ENCODE peak calls at places on chromosome X, in seven cellular contexts. Q, S, X, F, L, K and Y are unnamed samples.

GRCh38 chrX:120301960-120302359 is 9.3 kb downstream of the TMEM255A start:
- DNase-seq in Q (no peak), S (no peak), X (no peak), F (no peak), L (no peak), K (no peak), Y (no peak)

GRCh38 chrX:7378406-7378805 is 230.5 kb upstream of the PUDP start:
- DNase-seq in Q (no peak), S (no peak), X (no peak), F (no peak), L (no peak), K (no peak), Y (no peak)

GRCh38 chrX:43677993-43678392 is 21.9 kb downstream of the MAOA start:
- DNase-seq in Q (no peak), S (no peak), X (no peak), F (no peak), L (no peak), K (no peak), Y (no peak)

GRCh38 chrX:56429581-56429980 is 133.8 kb upstream of the UBQLN2 start:
- DNase-seq in Q (no peak), S (no peak), X (no peak), F (no peak), L (no peak), K (no peak), Y (no peak)

GRCh38 chrX:101252634-101253033 is 33.0 kb downstream of the DRP2 start:
- DNase-seq in Q (peak), S (no peak), X (no peak), F (no peak), L (no peak), K (peak), Y (no peak)

GRCh38 chrX:5236096-5236495 is 992.6 kb downstream of the NLGN4X start:
- DNase-seq in Q (no peak), S (no peak), X (no peak), F (no peak), L (no peak), K (no peak), Y (no peak)

GRCh38 chrX:137427061-137427778 is 138.7 kb upstream of the ZIC3 start:
- DNase-seq in Q (no peak), S (no peak), X (no peak), F (no peak), L (no peak), K (no peak), Y (no peak)

GRCh38 chrX:21956783-21957182 is 16.3 kb downstream of the SMS start:
- DNase-seq in Q (no peak), S (no peak), X (no peak), F (no peak), L (no peak), K (no peak), Y (no peak)

GRCh38 chrX:137428777-137429564 is 137.0 kb upstream of the ZIC3 start:
- DNase-seq in Q (no peak), S (no peak), X (no peak), F (no peak), L (no peak), K (no peak), Y (no peak)

GRCh38 chrX:11474021-11474420 is 180.8 kb downstream of the AMELX start:
- DNase-seq in Q (no peak), S (no peak), X (no peak), F (no peak), L (no peak), K (no peak), Y (no peak)

GRCh38 chrX:318739-319578 is at the start of gene GTPBP6:
- DNase-seq in Q (peak), S (peak), X (peak), F (peak), L (peak), K (peak), Y (peak)

GRCh38 chrX:7077910-7078245 is 69.6 kb upstream of the STS start:
- DNase-seq in Q (no peak), S (no peak), X (no peak), F (no peak), L (no peak), K (no peak), Y (no peak)

GRCh38 chrX:16487620-16488380 is 162.2 kb upstream of the S100G start:
- DNase-seq in Q (peak), S (no peak), X (no peak), F (no peak), L (no peak), K (peak), Y (no peak)

GRCh38 chrX:132958086-132958703 is at the start of gene HS6ST2:
- DNase-seq in Q (no peak), S (no peak), X (no peak), F (no peak), L (no peak), K (no peak), Y (no peak)

GRCh38 chrX:133454525-133455323 is 39.4 kb upstream of the GPC4 start:
- DNase-seq in Q (no peak), S (no peak), X (no peak), F (no peak), L (no peak), K (no peak), Y (no peak)

GRCh38 chrX:123138473-123138872 is 45.6 kb upstream of the GRIA3 start:
- DNase-seq in Q (peak), S (no peak), X (no peak), F (no peak), L (no peak), K (peak), Y (no peak)

GRCh38 chrX:129678881-129679195 is 24.1 kb upstream of the APLN start:
- DNase-seq in Q (no peak), S (no peak), X (no peak), F (no peak), L (no peak), K (no peak), Y (no peak)
- H3K4me3 ChIP-seq in Q (no peak), S (no peak), X (peak), F (no peak), L (peak), K (no peak), Y (no peak)

GRCh38 chrX:1535241-1536041 is 1.5 kb downstream of the P2RY8 start:
- DNase-seq in Q (no peak), S (no peak), X (no peak), F (peak), L (peak), K (no peak), Y (no peak)

GRCh38 chrX:1533083-1533482 is 3.9 kb downstream of the P2RY8 start:
- DNase-seq in Q (no peak), S (no peak), X (no peak), F (no peak), L (no peak), K (no peak), Y (no peak)

GRCh38 chrX:1534321-1535168 is 2.4 kb downstream of the P2RY8 start:
- DNase-seq in Q (no peak), S (no peak), X (no peak), F (peak), L (peak), K (no peak), Y (no peak)

GRCh38 chrX:1537031-1537715 is at the start of gene P2RY8:
- DNase-seq in Q (no peak), S (peak), X (peak), F (peak), L (peak), K (peak), Y (peak)

DNA sequence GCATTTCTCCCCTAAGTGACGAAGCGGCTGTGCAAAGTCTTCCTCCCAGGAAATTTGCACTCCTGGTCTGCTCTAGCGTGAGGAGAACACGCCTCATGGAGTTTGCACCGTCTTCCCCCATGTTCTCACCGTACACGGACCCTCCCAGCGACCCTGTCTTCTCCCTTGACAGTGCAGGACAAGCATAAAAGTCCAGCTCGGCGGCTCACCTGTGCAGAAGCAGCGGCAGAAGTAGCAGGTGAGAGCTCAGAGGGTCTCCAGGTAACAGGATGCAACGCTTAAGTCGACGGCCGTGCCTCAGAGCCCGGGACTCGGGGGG is 314 bp downstream of the P2RY8 start:
- DNase-seq in Q (no peak), S (no peak), X (no peak), F (no peak), L (no peak), K (no peak), Y (no peak)
- H3K4me3 ChIP-seq in Q (no peak), S (peak), X (peak), F (peak), L (peak), K (no peak), Y (no peak)

DNA sequence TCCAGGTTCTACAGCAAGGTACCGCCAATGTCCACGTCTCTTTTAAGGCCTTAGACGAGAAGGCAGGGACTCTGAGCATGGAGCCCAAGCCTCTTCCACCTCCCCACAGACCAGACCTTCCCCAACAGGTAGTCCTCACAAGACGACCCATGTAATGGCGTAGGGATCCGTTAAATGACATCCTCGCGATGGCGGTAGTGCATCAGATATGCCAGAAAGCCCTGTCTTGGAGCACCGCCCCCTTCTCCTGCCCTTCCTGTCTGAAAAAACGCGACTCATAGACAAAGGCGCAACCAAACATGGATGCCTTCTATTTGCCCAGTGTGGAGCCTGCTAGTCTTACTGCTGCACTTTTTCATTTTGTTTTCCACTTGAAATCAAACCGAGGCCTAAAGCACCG is 185.4 kb downstream of the OR13H1 start:
- DNase-seq in Q (peak), S (no peak), X (no peak), F (peak), L (peak), K (no peak), Y (peak)
- H3K4me3 ChIP-seq in Q (peak), S (no peak), X (no peak), F (peak), L (no peak), K (no peak), Y (no peak)

DNA sequence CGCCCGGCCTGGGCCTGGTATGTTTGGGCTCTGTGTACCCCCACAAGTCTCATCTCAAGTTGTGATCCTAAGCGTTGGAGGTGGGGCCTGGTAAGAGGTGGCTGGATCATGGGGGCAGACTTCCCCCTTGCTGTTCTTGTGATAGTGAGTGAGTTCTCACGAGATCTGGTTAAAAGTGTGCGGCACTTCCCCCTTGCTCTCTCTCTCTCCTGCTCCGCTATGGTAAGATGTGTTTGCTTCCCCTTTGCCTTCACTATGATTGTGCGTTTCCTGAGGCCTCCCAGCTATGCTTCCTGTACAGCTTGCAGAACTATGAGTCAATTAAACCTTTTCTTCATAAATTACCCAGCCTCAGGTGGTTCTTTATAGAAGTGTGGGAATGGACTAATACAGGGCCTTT is 53.0 kb downstream of the CHST7 start:
- DNase-seq in Q (no peak), S (no peak), X (peak), F (no peak), L (no peak), K (peak), Y (peak)
- H3K4me3 ChIP-seq in Q (no peak), S (no peak), X (no peak), F (no peak), L (no peak), K (no peak), Y (no peak)

GRCh38 chrX:107708762-107709161 is 66.8 kb downstream of the TSC22D3 start:
- DNase-seq in Q (no peak), S (no peak), X (no peak), F (peak), L (no peak), K (no peak), Y (no peak)

GRCh38 chrX:107709266-107709795 is 66.3 kb downstream of the TSC22D3 start:
- DNase-seq in Q (no peak), S (no peak), X (no peak), F (no peak), L (no peak), K (no peak), Y (no peak)

GRCh38 chrX:107711521-107712041 is 64.0 kb downstream of the TSC22D3 start:
- DNase-seq in Q (peak), S (no peak), X (no peak), F (peak), L (no peak), K (peak), Y (no peak)

GRCh38 chrX:107712231-107713204 is 63.1 kb downstream of the TSC22D3 start:
- DNase-seq in Q (peak), S (no peak), X (peak), F (peak), L (no peak), K (peak), Y (peak)

GRCh38 chrX:107710617-107711391 is 64.8 kb downstream of the TSC22D3 start:
- DNase-seq in Q (peak), S (peak), X (peak), F (peak), L (peak), K (peak), Y (peak)
- H3K4me3 ChIP-seq in Q (no peak), S (no peak), X (no peak), F (no peak), L (no peak), K (no peak), Y (no peak)

GRCh38 chrX:3465017-3465416 is 118.6 kb upstream of the MXRA5 start:
- DNase-seq in Q (no peak), S (no peak), X (no peak), F (no peak), L (no peak), K (no peak), Y (no peak)

DNA sequence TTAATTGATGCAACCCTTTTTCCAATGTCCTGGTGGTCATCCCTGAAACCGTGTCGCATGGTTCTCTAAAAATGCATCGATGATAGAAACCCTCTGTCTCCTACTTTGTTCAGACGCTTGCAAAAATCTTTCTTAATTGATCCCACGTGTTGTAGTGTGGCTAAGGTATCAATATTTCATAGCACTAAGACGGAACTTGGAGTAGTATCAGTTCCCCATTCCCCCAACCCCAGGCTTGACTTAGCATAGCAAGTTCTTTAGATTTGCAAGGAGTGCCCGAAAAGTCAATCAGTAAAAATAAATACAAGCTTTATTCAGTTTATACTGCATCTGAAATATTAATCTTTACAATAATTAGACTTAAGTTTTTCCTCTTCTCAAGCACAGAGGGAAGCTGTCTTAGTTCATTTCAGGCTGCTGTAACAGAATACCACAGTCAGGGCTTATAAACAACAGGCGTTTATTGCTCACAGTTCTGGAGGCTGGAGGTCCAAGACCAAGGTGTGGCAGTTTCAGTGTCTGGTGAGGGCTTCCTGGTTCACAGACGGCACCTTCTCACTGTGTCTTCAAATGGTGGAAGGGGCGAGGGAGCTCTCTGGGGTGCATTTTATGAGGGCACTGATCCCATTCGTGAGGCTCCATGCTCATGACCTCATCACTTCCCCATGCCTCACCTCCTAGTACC is 115.5 kb upstream of the MXRA5 start:
- DNase-seq in Q (no peak), S (no peak), X (no peak), F (no peak), L (no peak), K (peak), Y (no peak)
- H3K4me3 ChIP-seq in Q (no peak), S (no peak), X (no peak), F (no peak), L (no peak), K (peak), Y (no peak)

DNA sequence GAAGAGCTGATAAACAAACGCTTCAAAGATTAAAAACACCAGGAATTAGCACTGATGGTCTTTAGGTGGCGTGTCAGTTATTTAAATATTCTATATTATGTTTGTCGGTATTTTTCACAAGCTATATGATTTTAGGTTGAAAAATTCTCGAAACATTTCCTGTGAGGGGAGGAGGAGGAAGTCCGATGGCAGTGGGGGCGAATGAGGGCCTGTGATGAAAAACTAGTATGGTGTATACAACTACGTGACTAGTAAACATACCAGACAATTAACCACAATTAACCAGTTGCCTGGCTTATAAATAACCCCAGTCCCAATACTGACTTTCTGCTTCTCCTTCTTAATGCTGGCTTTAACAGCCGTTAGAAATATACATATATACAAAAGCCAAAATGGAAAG is 612 bp upstream of the NAP1L2 start:
- DNase-seq in Q (no peak), S (no peak), X (no peak), F (no peak), L (no peak), K (no peak), Y (no peak)
- H3K4me3 ChIP-seq in Q (peak), S (no peak), X (peak), F (peak), L (peak), K (no peak), Y (no peak)

DNA sequence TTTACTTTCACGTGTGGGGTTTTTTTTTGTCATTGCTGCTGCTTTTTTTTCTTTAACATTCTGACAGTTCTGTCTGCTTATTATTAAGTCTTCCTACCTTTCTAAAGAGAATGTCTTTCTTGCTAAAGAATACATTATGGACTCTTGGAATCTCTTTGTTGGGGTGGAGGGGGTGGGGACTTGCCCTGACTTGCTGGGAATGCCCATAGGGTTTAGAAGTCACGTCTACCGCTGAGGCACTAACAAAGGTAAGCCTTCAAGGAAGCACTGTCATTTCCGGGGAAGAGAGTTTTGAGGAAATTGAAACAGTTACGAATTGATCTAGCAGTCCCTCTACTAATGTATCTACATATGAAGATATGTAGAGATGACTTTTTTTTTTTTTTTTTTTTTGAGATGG is 19.4 kb downstream of the CD99 start:
- DNase-seq in Q (no peak), S (no peak), X (no peak), F (no peak), L (no peak), K (peak), Y (no peak)
- H3K4me3 ChIP-seq in Q (peak), S (no peak), X (no peak), F (no peak), L (peak), K (peak), Y (no peak)